ENCODE peak calls at places on chromosomes 11 and 22, in five cellular contexts. M is activated T-cell treated with anti-CD3 and anti-CD28 coated beads for 1 hour, L is germinal center, I is NCI-H1092, V is EH. W is an unnamed sample.

GRCh38 chr11:126817096-126817495 is 183.5 kb downstream of the KIRREL3 start:
- DNase-seq in L (no peak), M (no peak), V (peak; percentile 69), I (no peak), W (no peak)

GRCh38 chr11:86606270-86606848 is 66.1 kb downstream of the ME3 start:
- DNase-seq in M (no peak), V (no peak), L (no peak), I (no peak), W (no peak)

GRCh38 chr22:17576475-17576874 is 13.2 kb downstream of the SLC25A18 start:
- DNase-seq in M (no peak), V (peak; percentile 97), L (no peak), I (no peak), W (no peak)

GRCh38 chr11:134951305-134951700 is 539.3 kb upstream of the B3GAT1 start:
- DNase-seq in I (no peak), M (no peak), L (no peak), V (peak; percentile 69), W (no peak)

GRCh38 chr11:77203901-77204755 is 76.1 kb downstream of the MYO7A start:
- DNase-seq in V (no peak), L (no peak), M (no peak), I (no peak), W (no peak)

GRCh38 chr11:27717801-27718229 is 17.6 kb upstream of the BDNF start:
- DNase-seq in V (no peak), M (no peak), I (no peak), L (no peak), W (no peak)

GRCh38 chr11:104665631-104666030 is 232.6 kb downstream of the CASP12 start:
- DNase-seq in L (no peak), M (no peak), I (no peak), V (no peak), W (no peak)

GRCh38 chr22:31075961-31076360 is 5.2 kb upstream of the SMTN start:
- DNase-seq in I (no peak), L (no peak), M (no peak), V (peak; percentile 72), W (no peak)

GRCh38 chr11:73554677-73555320 is 43.1 kb downstream of the FAM168A start:
- DNase-seq in V (no peak), M (no peak), L (no peak), I (no peak), W (no peak)

GRCh38 chr11:118263694-118264567 is at the start of gene MPZL2:
- DNase-seq in I (no peak), M (no peak), L (no peak), V (no peak), W (no peak)

GRCh38 chr22:35552186-35552842 is 11.7 kb downstream of the RASD2 start:
- DNase-seq in L (peak; percentile 80), V (no peak), I (no peak), M (peak; percentile 73), W (peak; percentile 67)

GRCh38 chr11:44894217-44894617 is 56.5 kb downstream of the TP53I11 start:
- DNase-seq in L (peak; percentile 65), M (peak; percentile 55), I (peak; percentile 66), V (peak; percentile 70), W (peak; percentile 47)

GRCh38 chr11:61460474-61460881 is 30.6 kb downstream of the SDHAF2 start:
- DNase-seq in I (peak; percentile 24), L (no peak), M (no peak), V (peak; percentile 45), W (no peak)

GRCh38 chr11:71566081-71566620 is 788 bp downstream of the KRTAP5-10 start:
- DNase-seq in I (no peak), L (no peak), V (no peak), M (no peak), W (no peak)

GRCh38 chr11:67282155-67282875 is 6.8 kb upstream of the ANKRD13D start:
- DNase-seq in V (no peak), L (no peak), I (no peak), M (no peak), W (no peak)

GRCh38 chr11:28343304-28344233 is 235.4 kb downstream of the METTL15 start:
- DNase-seq in L (no peak), V (peak; percentile 88), I (no peak), M (no peak), W (no peak)

GRCh38 chr11:95282337-95282751 is 51.3 kb upstream of the SESN3 start:
- DNase-seq in I (no peak), V (no peak), L (no peak), M (no peak), W (no peak)

GRCh38 chr22:27224485-27225364 is 567.3 kb downstream of the MIAT start:
- DNase-seq in I (no peak), V (peak; percentile 83), L (no peak), M (no peak), W (no peak)

GRCh38 chr11:130585545-130585944 is 137.1 kb downstream of the ADAMTS15 start:
- DNase-seq in M (no peak), L (no peak), V (peak; percentile 89), I (no peak), W (no peak)

GRCh38 chr11:65241134-65241533 is 20.6 kb upstream of the POLA2 start:
- DNase-seq in V (no peak), L (no peak), M (no peak), I (no peak), W (no peak)

GRCh38 chr22:30275625-30276024 is 9.0 kb upstream of the OSM start:
- DNase-seq in I (no peak), M (no peak), L (no peak), V (no peak), W (no peak)

GRCh38 chr11:132047167-132047566 is 676.8 kb downstream of the NTM start:
- DNase-seq in I (no peak), M (no peak), V (no peak), L (no peak), W (no peak)

GRCh38 chr22:40818192-40818746 is 877 bp downstream of the SLC25A17 start:
- DNase-seq in M (no peak), V (no peak), I (no peak), L (peak; percentile 7), W (no peak)

GRCh38 chr22:42905217-42905616 is 48.1 kb upstream of the ARFGAP3 start:
- DNase-seq in L (no peak), M (no peak), I (peak; percentile 55), V (no peak), W (no peak)

GRCh38 chr11:2730323-2731284 is 30.8 kb upstream of the KCNQ1OT1 start:
- DNase-seq in M (no peak), I (no peak), V (no peak), L (no peak), W (no peak)

GRCh38 chr22:45885941-45886395 is 91.0 kb downstream of the WNT7B start:
- DNase-seq in M (no peak), V (no peak), L (no peak), I (no peak), W (no peak)

GRCh38 chr11:72940417-72940816 is 126.2 kb downstream of the ATG16L2 start:
- DNase-seq in V (no peak), I (no peak), M (no peak), L (no peak), W (no peak)

GRCh38 chr11:102306048-102306575 is 11.2 kb upstream of the BIRC3 start:
- DNase-seq in M (no peak), I (no peak), V (no peak), L (no peak), W (no peak)

GRCh38 chr22:19092725-19093124 is 29.5 kb downstream of the DGCR2 start:
- DNase-seq in V (no peak), M (no peak), L (no peak), I (no peak), W (no peak)

GRCh38 chr22:28464179-28464578 is 215.5 kb downstream of the TTC28 start:
- DNase-seq in L (no peak), V (peak; percentile 20), M (no peak), I (no peak), W (no peak)

GRCh38 chr11:83724704-83725114 is 438.5 kb upstream of the CCDC90B start:
- DNase-seq in I (no peak), M (no peak), V (no peak), L (no peak), W (no peak)

GRCh38 chr11:82895437-82896091 is 4.7 kb downstream of the PRCP start:
- DNase-seq in V (no peak), M (no peak), L (peak; percentile 74), I (no peak), W (no peak)

GRCh38 chr11:3158821-3159220 is 6.3 kb downstream of the OSBPL5 start:
- DNase-seq in L (no peak), M (no peak), V (no peak), I (no peak), W (no peak)

GRCh38 chr22:39623603-39624500 is 53.3 kb downstream of the CACNA1I start:
- DNase-seq in L (no peak), M (no peak), I (no peak), V (no peak), W (no peak)

GRCh38 chr11:92226331-92227232 is 2.0 kb downstream of the FAT3 start:
- DNase-seq in M (no peak), I (no peak), V (peak; percentile 35), L (no peak), W (no peak)

W was measured in stimulated activated CD8-positive, alpha-beta memory T cell treated with anti-CD3 and anti-CD28 coated beads, Interleukin-12 subunit alpha, Interleukin-12 subunit beta, amount 100 ng/mL, for 1 hour.